ENCODE peak calls at places on chromosome 12, in eight cellular contexts. B is mesenchymal stem cell; D is omental fat pad; K is AG04450; S is activated naive CD4-positive, alpha-beta T cell treated with anti-CD3 and anti-CD28 coated beads, Interleukin-2, amount 10 ng/mL, durations not matched to agents 7 days and 5 days; U is fibroblast of mammary gland; X is lower lobe of right lung; F is GM23338. O is an unnamed sample.

GRCh38 chr12:82596484-82596883 is 90.2 kb upstream of the TMTC2 start:
- DNase-seq in F (no peak), X (no peak), U (no peak), D (no peak), K (no peak), B (no peak), S (no peak), O (no peak)

GRCh38 chr12:6699989-6700645 is 498 bp downstream of the PIANP start:
- DNase-seq in U (no peak), S (peak; percentile 46), D (no peak), F (peak; percentile 72), K (no peak), X (no peak), B (no peak), O (no peak)

GRCh38 chr12:132909030-132909368 is 21.6 kb upstream of the CHFR start:
- DNase-seq in D (no peak), K (no peak), S (no peak), X (no peak), B (no peak), F (no peak), U (no peak), O (no peak)

GRCh38 chr12:32568241-32568640 is 110.9 kb upstream of the DNM1L start:
- DNase-seq in X (no peak), K (peak; percentile 39), B (peak; percentile 85), U (peak; percentile 86), D (no peak), F (no peak), S (no peak), O (peak; percentile 81)

GRCh38 chr12:23368590-23368989 is 580.9 kb downstream of the SOX5 start:
- DNase-seq in B (no peak), K (no peak), U (no peak), S (no peak), F (no peak), D (no peak), X (no peak), O (no peak)

GRCh38 chr12:11959117-11959823 is 111.5 kb upstream of the BCL2L14 start:
- DNase-seq in F (no peak), B (no peak), X (no peak), S (no peak), D (no peak), U (peak; percentile 55), K (no peak), O (peak; percentile 32)

GRCh38 chr12:127898616-127899015 is 368.4 kb upstream of the TMEM132C start:
- DNase-seq in U (no peak), X (no peak), F (no peak), K (no peak), D (no peak), B (no peak), S (no peak), O (no peak)

GRCh38 chr12:49809369-49810158 is 18.6 kb downstream of the NCKAP5L start:
- DNase-seq in K (no peak), F (peak; percentile 66), B (peak; percentile 53), X (peak; percentile 66), S (no peak), D (no peak), U (no peak), O (peak; percentile 67)

GRCh38 chr12:39372204-39372925 is 70.6 kb downstream of the KIF21A start:
- DNase-seq in F (no peak), S (no peak), K (no peak), B (no peak), U (no peak), D (no peak), X (no peak), O (no peak)

GRCh38 chr12:43964966-43965365 is 129.1 kb downstream of the TMEM117 start:
- DNase-seq in U (peak; percentile 64), D (no peak), F (no peak), B (no peak), K (no peak), S (no peak), X (no peak), O (peak; percentile 5)

GRCh38 chr12:131971226-131971625 is 21.5 kb downstream of the EP400 start:
- DNase-seq in D (no peak), U (no peak), F (no peak), K (no peak), B (no peak), X (no peak), S (no peak), O (no peak)

GRCh38 chr12:122834921-122835692 is at the start of gene HIP1R:
- DNase-seq in B (no peak), K (no peak), D (no peak), X (peak; percentile 65), F (peak; percentile 59), U (no peak), S (peak; percentile 74), O (peak; percentile 16)

GRCh38 chr12:14239350-14239934 is 126.0 kb upstream of the ATF7IP start:
- DNase-seq in K (no peak), F (peak; percentile 67), B (peak; percentile 86), U (peak; percentile 60), X (no peak), S (peak; percentile 37), D (no peak), O (peak; percentile 74)

GRCh38 chr12:112798019-112798760 is 6.6 kb downstream of the RPH3A start:
- DNase-seq in U (no peak), K (no peak), B (no peak), F (no peak), D (no peak), X (no peak), S (no peak), O (no peak)

GRCh38 chr12:49328816-49329215 is 5.8 kb downstream of the TROAP start:
- DNase-seq in D (no peak), X (no peak), K (no peak), U (no peak), B (no peak), F (no peak), S (no peak), O (no peak)

GRCh38 chr12:49201595-49202295 is 12.9 kb upstream of the TUBA1A start:
- DNase-seq in B (peak; percentile 89), U (peak; percentile 71), D (no peak), F (peak; percentile 62), K (no peak), S (no peak), X (no peak), O (peak; percentile 71)

GRCh38 chr12:121992059-121992879 is 29.4 kb upstream of the BCL7A start:
- DNase-seq in S (peak; percentile 62), D (no peak), K (peak; percentile 92), B (peak; percentile 94), U (peak; percentile 99), F (no peak), X (peak; percentile 67), O (peak; percentile 77)

GRCh38 chr12:91222746-91223145 is 40.1 kb upstream of the DCN start:
- DNase-seq in B (peak; percentile 60), K (no peak), S (no peak), F (no peak), D (no peak), X (no peak), U (peak; percentile 86), O (peak; percentile 56)

O was measured in fibroblast of villous mesenchyme.